ENCODE peak calls at places on chromosomes 11 and 22, in six cellular contexts. One of them, this sample, is unnamed.

GRCh38 chr11:8207080-8208000 is 38.5 kb upstream of the RIC3 start:
- DNase-seq in OCI-LY7: no peak
- DNase-seq in osteoblast: no peak
- DNase-seq in SK-N-SH: peak
- DNase-seq in PC-3: no peak
- DNase-seq in mammary epithelial cell: no peak
- DNase-seq in this sample: no peak

GRCh38 chr22:26159886-26160285 is 9.4 kb upstream of the SEZ6L start:
- DNase-seq in OCI-LY7: no peak
- DNase-seq in osteoblast: no peak
- DNase-seq in SK-N-SH: no peak
- DNase-seq in PC-3: no peak
- DNase-seq in mammary epithelial cell: no peak
- DNase-seq in this sample: no peak

GRCh38 chr22:35601743-35602633 is 15.1 kb downstream of the MB start:
- DNase-seq in OCI-LY7: no peak
- DNase-seq in osteoblast: peak
- DNase-seq in SK-N-SH: no peak
- DNase-seq in PC-3: peak
- DNase-seq in mammary epithelial cell: peak
- DNase-seq in this sample: peak

GRCh38 chr22:38169116-38169515 is 12.5 kb downstream of the PLA2G6 start:
- DNase-seq in OCI-LY7: no peak
- DNase-seq in osteoblast: no peak
- DNase-seq in SK-N-SH: no peak
- DNase-seq in PC-3: no peak
- DNase-seq in mammary epithelial cell: no peak
- DNase-seq in this sample: no peak

GRCh38 chr22:37638351-37639069 is 959 bp upstream of the SH3BP1 start:
- DNase-seq in OCI-LY7: no peak
- DNase-seq in osteoblast: no peak
- DNase-seq in SK-N-SH: no peak
- DNase-seq in PC-3: no peak
- DNase-seq in mammary epithelial cell: no peak
- DNase-seq in this sample: no peak

GRCh38 chr11:132402056-132402684 is 1031.8 kb downstream of the NTM start:
- DNase-seq in OCI-LY7: no peak
- DNase-seq in osteoblast: peak
- DNase-seq in SK-N-SH: peak
- DNase-seq in PC-3: peak
- DNase-seq in mammary epithelial cell: peak
- DNase-seq in this sample: no peak

GRCh38 chr22:29320546-29320945 is 5.0 kb upstream of the RASL10A start:
- DNase-seq in OCI-LY7: no peak
- DNase-seq in osteoblast: peak
- DNase-seq in SK-N-SH: no peak
- DNase-seq in PC-3: no peak
- DNase-seq in mammary epithelial cell: no peak
- DNase-seq in this sample: no peak

GRCh38 chr22:25402501-25403283 is 161.8 kb upstream of the GRK3 start:
- DNase-seq in OCI-LY7: no peak
- DNase-seq in osteoblast: peak
- DNase-seq in SK-N-SH: no peak
- DNase-seq in PC-3: peak
- DNase-seq in mammary epithelial cell: peak
- DNase-seq in this sample: peak

GRCh38 chr11:30735946-30736345 is 149.8 kb upstream of the MPPED2 start:
- DNase-seq in OCI-LY7: no peak
- DNase-seq in osteoblast: no peak
- DNase-seq in SK-N-SH: no peak
- DNase-seq in PC-3: no peak
- DNase-seq in mammary epithelial cell: no peak
- DNase-seq in this sample: no peak

GRCh38 chr11:126284829-126285228 is 1.9 kb downstream of the TIRAP start:
- DNase-seq in OCI-LY7: peak
- DNase-seq in osteoblast: peak
- DNase-seq in SK-N-SH: no peak
- DNase-seq in PC-3: peak
- DNase-seq in mammary epithelial cell: peak
- DNase-seq in this sample: peak

GRCh38 chr11:93541884-93542752 is 1.1 kb downstream of the SMCO4 start:
- DNase-seq in OCI-LY7: peak
- DNase-seq in osteoblast: peak
- DNase-seq in SK-N-SH: peak
- DNase-seq in PC-3: peak
- DNase-seq in mammary epithelial cell: peak
- DNase-seq in this sample: peak

GRCh38 chr22:29072979-29073617 is at the start of gene KREMEN1:
- DNase-seq in OCI-LY7: no peak
- DNase-seq in osteoblast: peak
- DNase-seq in SK-N-SH: no peak
- DNase-seq in PC-3: no peak
- DNase-seq in mammary epithelial cell: no peak
- DNase-seq in this sample: no peak

GRCh38 chr22:41589260-41589600 is 410 bp downstream of the PMM1 start:
- DNase-seq in OCI-LY7: peak
- DNase-seq in osteoblast: peak
- DNase-seq in SK-N-SH: peak
- DNase-seq in PC-3: no peak
- DNase-seq in mammary epithelial cell: peak
- DNase-seq in this sample: no peak

GRCh38 chr11:3627291-3627690 is 14.5 kb downstream of the ART5 start:
- DNase-seq in OCI-LY7: no peak
- DNase-seq in osteoblast: peak
- DNase-seq in SK-N-SH: no peak
- DNase-seq in PC-3: no peak
- DNase-seq in mammary epithelial cell: peak
- DNase-seq in this sample: no peak

GRCh38 chr11:73244589-73245240 is 26.6 kb downstream of the P2RY2 start:
- DNase-seq in OCI-LY7: no peak
- DNase-seq in osteoblast: no peak
- DNase-seq in SK-N-SH: no peak
- DNase-seq in PC-3: no peak
- DNase-seq in mammary epithelial cell: no peak
- DNase-seq in this sample: no peak

GRCh38 chr11:108614086-108614485 is 20.5 kb upstream of the EXPH5 start:
- DNase-seq in OCI-LY7: no peak
- DNase-seq in osteoblast: no peak
- DNase-seq in SK-N-SH: no peak
- DNase-seq in PC-3: peak
- DNase-seq in mammary epithelial cell: no peak
- DNase-seq in this sample: no peak

GRCh38 chr11:17434108-17434507 is 42.5 kb downstream of the ABCC8 start:
- DNase-seq in OCI-LY7: no peak
- DNase-seq in osteoblast: no peak
- DNase-seq in SK-N-SH: no peak
- DNase-seq in PC-3: no peak
- DNase-seq in mammary epithelial cell: no peak
- DNase-seq in this sample: no peak

GRCh38 chr11:73331138-73331916 is 23.3 kb downstream of the ARHGEF17 start:
- DNase-seq in OCI-LY7: no peak
- DNase-seq in osteoblast: peak
- DNase-seq in SK-N-SH: peak
- DNase-seq in PC-3: no peak
- DNase-seq in mammary epithelial cell: no peak
- DNase-seq in this sample: no peak

GRCh38 chr11:103494491-103494890 is 385.3 kb downstream of the DYNC2H1 start:
- DNase-seq in OCI-LY7: no peak
- DNase-seq in osteoblast: no peak
- DNase-seq in SK-N-SH: no peak
- DNase-seq in PC-3: no peak
- DNase-seq in mammary epithelial cell: no peak
- DNase-seq in this sample: no peak

DNA sequence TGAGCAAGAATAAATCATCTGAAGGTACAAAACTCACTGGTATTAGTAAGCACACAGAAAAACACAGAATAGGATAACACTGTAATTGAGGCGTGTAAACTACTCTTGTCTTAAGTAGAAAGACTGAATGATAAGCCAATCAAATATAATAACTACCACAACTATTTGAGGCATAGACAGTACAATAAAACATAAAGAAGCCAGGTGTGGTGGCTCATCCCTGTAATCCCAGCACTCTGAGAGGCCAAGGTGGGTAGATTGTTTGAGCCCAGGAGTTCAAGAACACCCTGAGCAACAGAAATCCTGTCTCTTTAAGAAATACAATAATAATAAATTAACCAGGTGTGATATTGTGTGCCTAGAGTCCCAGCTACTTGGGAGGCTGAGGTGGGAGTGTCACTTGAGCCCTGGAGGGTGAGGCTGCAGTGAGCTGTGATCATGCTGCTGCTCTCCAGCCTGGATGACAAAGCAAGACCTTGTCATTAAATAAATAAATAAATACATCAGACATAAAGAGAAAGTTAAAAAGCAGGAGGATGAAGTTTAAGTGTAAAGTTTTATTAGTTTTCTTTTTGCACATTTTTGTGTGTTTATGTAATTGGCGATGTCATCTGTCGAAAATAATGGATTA is 390.6 kb downstream of the DYNC2H1 start:
- DNase-seq in OCI-LY7: no peak
- DNase-seq in osteoblast: no peak
- DNase-seq in SK-N-SH: no peak
- DNase-seq in PC-3: peak
- DNase-seq in mammary epithelial cell: peak
- DNase-seq in this sample: no peak
- H3K4me2 ChIP-seq in OCI-LY7: no peak
- H3K4me2 ChIP-seq in osteoblast: no peak
- H3K4me2 ChIP-seq in SK-N-SH: no peak
- H3K4me2 ChIP-seq in PC-3: peak
- H3K4me2 ChIP-seq in mammary epithelial cell: no peak
- H3K4me2 ChIP-seq in this sample: no peak

GRCh38 chr22:49969751-49970527 is 9.4 kb downstream of the PIM3 start:
- DNase-seq in OCI-LY7: no peak
- DNase-seq in osteoblast: peak
- DNase-seq in SK-N-SH: peak
- DNase-seq in PC-3: no peak
- DNase-seq in mammary epithelial cell: no peak
- DNase-seq in this sample: no peak

GRCh38 chr22:49972163-49973017 is 11.8 kb downstream of the PIM3 start:
- DNase-seq in OCI-LY7: no peak
- DNase-seq in osteoblast: peak
- DNase-seq in SK-N-SH: peak
- DNase-seq in PC-3: no peak
- DNase-seq in mammary epithelial cell: no peak
- DNase-seq in this sample: no peak

GRCh38 chr22:49973018-49973965 is 12.7 kb downstream of the PIM3 start:
- DNase-seq in OCI-LY7: no peak
- DNase-seq in osteoblast: no peak
- DNase-seq in SK-N-SH: no peak
- DNase-seq in PC-3: no peak
- DNase-seq in mammary epithelial cell: no peak
- DNase-seq in this sample: no peak

GRCh38 chr22:49970528-49971231 is 10.1 kb downstream of the PIM3 start:
- DNase-seq in OCI-LY7: peak
- DNase-seq in osteoblast: peak
- DNase-seq in SK-N-SH: peak
- DNase-seq in PC-3: peak
- DNase-seq in mammary epithelial cell: peak
- DNase-seq in this sample: peak

DNA sequence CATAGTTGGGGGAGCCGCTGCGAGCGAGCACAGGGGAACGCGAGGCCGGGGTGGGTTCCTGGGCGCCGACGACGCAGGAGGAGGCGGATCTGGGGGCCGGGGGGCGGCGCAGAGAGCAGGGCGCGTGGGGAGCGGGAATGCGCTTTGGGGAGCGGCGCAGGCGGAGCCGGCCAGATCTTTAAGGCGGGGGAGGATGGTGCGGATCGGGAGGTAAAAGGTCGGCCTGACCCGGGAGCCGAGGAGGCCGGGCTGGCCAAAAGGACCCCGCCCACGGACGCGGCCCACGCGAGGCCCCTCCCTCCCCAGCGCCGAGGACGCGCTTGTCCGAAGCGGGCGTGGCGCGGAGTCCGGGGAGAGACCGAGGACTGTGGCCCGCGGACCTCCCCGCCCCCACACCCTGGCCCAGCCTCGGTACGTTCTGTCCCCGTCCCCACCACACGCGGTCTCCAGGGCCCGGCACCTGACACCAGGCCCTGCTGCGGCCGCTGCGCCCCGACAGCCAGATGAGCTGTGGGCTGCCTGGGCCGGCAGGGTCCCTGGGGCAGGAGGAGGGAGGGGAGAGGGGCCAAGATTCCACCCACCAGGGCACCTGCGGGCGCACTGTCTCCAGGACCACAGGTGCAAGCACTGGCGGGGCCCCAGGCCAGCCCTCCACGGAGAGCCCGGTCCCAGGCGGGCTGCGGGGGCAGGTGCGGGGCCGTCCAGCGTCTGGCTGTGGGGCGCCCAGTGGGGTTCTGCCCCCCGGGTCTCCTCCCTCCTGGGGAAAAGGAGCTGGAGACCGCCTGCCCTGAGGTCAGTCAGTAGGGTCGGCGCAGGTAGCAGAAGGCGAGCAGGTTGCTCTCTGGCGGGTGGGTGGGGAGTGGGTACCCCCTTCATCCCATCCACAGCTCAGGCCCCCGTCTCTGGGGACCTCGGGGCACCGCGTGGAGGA is 10.9 kb downstream of the PIM3 start:
- DNase-seq in OCI-LY7: no peak
- DNase-seq in osteoblast: peak
- DNase-seq in SK-N-SH: peak
- DNase-seq in PC-3: peak
- DNase-seq in mammary epithelial cell: no peak
- DNase-seq in this sample: peak
- H2AFZ ChIP-seq in OCI-LY7: peak
- H2AFZ ChIP-seq in osteoblast: peak
- H2AFZ ChIP-seq in SK-N-SH: peak
- H2AFZ ChIP-seq in PC-3: peak
- H2AFZ ChIP-seq in mammary epithelial cell: peak
- H2AFZ ChIP-seq in this sample: peak

GRCh38 chr11:64122411-64123101 is 43.4 kb downstream of the MACROD1 start:
- DNase-seq in OCI-LY7: no peak
- DNase-seq in osteoblast: no peak
- DNase-seq in SK-N-SH: no peak
- DNase-seq in PC-3: no peak
- DNase-seq in mammary epithelial cell: no peak
- DNase-seq in this sample: no peak
- H3K4me2 ChIP-seq in OCI-LY7: no peak
- H3K4me2 ChIP-seq in osteoblast: peak
- H3K4me2 ChIP-seq in SK-N-SH: peak
- H3K4me2 ChIP-seq in PC-3: no peak
- H3K4me2 ChIP-seq in mammary epithelial cell: no peak
- H3K4me2 ChIP-seq in this sample: no peak

GRCh38 chr11:95461858-95462257 is 230.9 kb upstream of the SESN3 start:
- DNase-seq in OCI-LY7: peak
- DNase-seq in osteoblast: no peak
- DNase-seq in SK-N-SH: no peak
- DNase-seq in PC-3: no peak
- DNase-seq in mammary epithelial cell: no peak
- DNase-seq in this sample: no peak

GRCh38 chr11:95461348-95461747 is 230.3 kb upstream of the SESN3 start:
- DNase-seq in OCI-LY7: no peak
- DNase-seq in osteoblast: no peak
- DNase-seq in SK-N-SH: no peak
- DNase-seq in PC-3: no peak
- DNase-seq in mammary epithelial cell: no peak
- DNase-seq in this sample: no peak

GRCh38 chr11:95466406-95466805 is 235.4 kb upstream of the SESN3 start:
- DNase-seq in OCI-LY7: no peak
- DNase-seq in osteoblast: no peak
- DNase-seq in SK-N-SH: no peak
- DNase-seq in PC-3: no peak
- DNase-seq in mammary epithelial cell: no peak
- DNase-seq in this sample: no peak

GRCh38 chr11:95469268-95469667 is 238.3 kb upstream of the SESN3 start:
- DNase-seq in OCI-LY7: no peak
- DNase-seq in osteoblast: no peak
- DNase-seq in SK-N-SH: no peak
- DNase-seq in PC-3: no peak
- DNase-seq in mammary epithelial cell: peak
- DNase-seq in this sample: no peak

GRCh38 chr11:95465887-95466286 is 234.9 kb upstream of the SESN3 start:
- DNase-seq in OCI-LY7: no peak
- DNase-seq in osteoblast: no peak
- DNase-seq in SK-N-SH: no peak
- DNase-seq in PC-3: no peak
- DNase-seq in mammary epithelial cell: no peak
- DNase-seq in this sample: no peak
- H2AFZ ChIP-seq in OCI-LY7: no peak
- H2AFZ ChIP-seq in osteoblast: no peak
- H2AFZ ChIP-seq in SK-N-SH: no peak
- H2AFZ ChIP-seq in PC-3: no peak
- H2AFZ ChIP-seq in mammary epithelial cell: no peak
- H2AFZ ChIP-seq in this sample: no peak